ENCODE peak calls at places on chromosomes 5 and 9, in nine cellular contexts. I, C, L, T, S, P, E, N and Y are unnamed samples.

GRCh38 chr9:37363124-37363523 is 59.4 kb upstream of the GRHPR start:
- DNase-seq in P (no peak), S (no peak), I (no peak), T (no peak), E (no peak), N (no peak), L (no peak), C (no peak), Y (no peak)

GRCh38 chr5:78787763-78788162 is 139.2 kb upstream of the LHFPL2 start:
- DNase-seq in N (no peak), P (no peak), I (no peak), L (no peak), T (no peak), C (no peak), E (no peak), S (no peak), Y (no peak)

GRCh38 chr5:116401546-116401945 is 173.1 kb downstream of the SEMA6A start:
- DNase-seq in L (no peak), E (no peak), I (no peak), C (no peak), T (no peak), S (no peak), P (no peak), N (no peak), Y (no peak)

GRCh38 chr5:18236386-18236785 is 602.1 kb downstream of the TAF11L14 start:
- DNase-seq in S (no peak), L (no peak), C (no peak), I (no peak), N (no peak), E (no peak), T (no peak), P (no peak), Y (no peak)

GRCh38 chr9:6877671-6878161 is 119.9 kb downstream of the KDM4C start:
- DNase-seq in L (no peak), S (no peak), N (no peak), T (no peak), I (no peak), E (no peak), P (no peak), C (no peak), Y (no peak)

GRCh38 chr9:116096853-116097252 is 56.7 kb upstream of the PAPPA start:
- DNase-seq in I (no peak), N (no peak), T (no peak), C (no peak), P (no peak), L (no peak), E (no peak), S (no peak), Y (no peak)

GRCh38 chr5:128649183-128649582 is 111.1 kb upstream of the FBN2 start:
- DNase-seq in L (no peak), C (no peak), T (no peak), S (no peak), E (no peak), I (no peak), N (no peak), P (no peak), Y (no peak)

GRCh38 chr9:19119241-19119640 is 8.1 kb downstream of the PLIN2 start:
- DNase-seq in C (no peak), T (no peak), N (no peak), S (no peak), L (no peak), E (no peak), I (no peak), P (no peak), Y (no peak)

GRCh38 chr9:127545196-127546124 is 66.6 kb upstream of the STXBP1 start:
- DNase-seq in L (peak), N (no peak), I (no peak), S (peak), P (no peak), E (no peak), C (peak), T (peak), Y (peak)

GRCh38 chr5:169499990-169500389 is 83.6 kb upstream of the SPDL1 start:
- DNase-seq in E (no peak), S (no peak), T (no peak), I (no peak), N (no peak), L (no peak), P (no peak), C (no peak), Y (no peak)

GRCh38 chr5:144549580-144549979 is 378.9 kb downstream of the KCTD16 start:
- DNase-seq in N (no peak), E (no peak), I (no peak), C (peak), L (no peak), T (peak), S (no peak), P (no peak), Y (peak)

GRCh38 chr9:129333613-129333960 is 155.5 kb upstream of the IER5L start:
- DNase-seq in I (no peak), N (no peak), E (no peak), S (no peak), L (no peak), C (no peak), T (no peak), P (no peak), Y (peak)

GRCh38 chr5:127442085-127442484 is 75.4 kb upstream of the PRRC1 start:
- DNase-seq in E (no peak), T (no peak), I (peak), N (no peak), C (no peak), L (no peak), S (no peak), P (no peak), Y (peak)

GRCh38 chr5:1501372-1502045 is 22.3 kb downstream of the LPCAT1 start:
- DNase-seq in C (no peak), L (no peak), E (no peak), S (no peak), T (no peak), I (no peak), N (no peak), P (no peak), Y (no peak)

GRCh38 chr5:99004960-99005359 is 76.2 kb upstream of the CHD1 start:
- DNase-seq in I (peak), T (no peak), N (no peak), S (no peak), P (no peak), C (no peak), L (no peak), E (no peak), Y (no peak)

GRCh38 chr5:116300016-116300601 is 215.3 kb downstream of the COMMD10 start:
- DNase-seq in E (no peak), P (no peak), I (no peak), L (no peak), T (no peak), N (no peak), S (no peak), C (no peak), Y (no peak)

GRCh38 chr5:168214071-168214470 is 77.4 kb upstream of the WWC1 start:
- DNase-seq in S (no peak), C (no peak), P (no peak), I (no peak), L (no peak), E (no peak), T (no peak), N (no peak), Y (no peak)

GRCh38 chr5:124401247-124402143 is 344.9 kb downstream of the ZNF608 start:
- DNase-seq in N (no peak), E (no peak), S (no peak), T (no peak), I (no peak), C (no peak), L (no peak), P (no peak), Y (peak)